ENCODE peak calls at places on chromosomes 13 and 19, in nine cellular contexts. One of them, this sample, is unnamed.

GRCh38 chr13:51800456-51800855 is 3.5 kb downstream of the DHRS12 start:
- DNase-seq in tibial artery: peak
- DNase-seq in CD8-positive, alpha-beta memory T cell: no peak
- DNase-seq in activated CD4-positive, alpha-beta T cell treated with anti-CD3 and anti-CD28 coated beads, Interleukin-2, amount 10 ng/mL, durations not matched to agents 7 days and 5 days: no peak
- DNase-seq in Calu3: no peak
- DNase-seq in progenitor cell of endocrine pancreas: no peak
- DNase-seq in body of pancreas: no peak
- DNase-seq in left ventricle myocardium superior: peak
- DNase-seq in substantia nigra: no peak
- DNase-seq in this sample: no peak

GRCh38 chr13:59409211-59409610 is 754.5 kb downstream of the DIAPH3 start:
- DNase-seq in tibial artery: no peak
- DNase-seq in CD8-positive, alpha-beta memory T cell: no peak
- DNase-seq in activated CD4-positive, alpha-beta T cell treated with anti-CD3 and anti-CD28 coated beads, Interleukin-2, amount 10 ng/mL, durations not matched to agents 7 days and 5 days: no peak
- DNase-seq in Calu3: no peak
- DNase-seq in progenitor cell of endocrine pancreas: no peak
- DNase-seq in body of pancreas: peak
- DNase-seq in left ventricle myocardium superior: peak
- DNase-seq in substantia nigra: no peak
- DNase-seq in this sample: peak

GRCh38 chr19:49441210-49441959 is at the start of gene SLC17A7:
- DNase-seq in tibial artery: peak
- DNase-seq in CD8-positive, alpha-beta memory T cell: peak
- DNase-seq in activated CD4-positive, alpha-beta T cell treated with anti-CD3 and anti-CD28 coated beads, Interleukin-2, amount 10 ng/mL, durations not matched to agents 7 days and 5 days: peak
- DNase-seq in Calu3: no peak
- DNase-seq in progenitor cell of endocrine pancreas: no peak
- DNase-seq in body of pancreas: no peak
- DNase-seq in left ventricle myocardium superior: peak
- DNase-seq in substantia nigra: no peak
- DNase-seq in this sample: no peak

GRCh38 chr19:5691205-5691929 is 1.3 kb downstream of the RPL36 start:
- DNase-seq in tibial artery: peak
- DNase-seq in CD8-positive, alpha-beta memory T cell: peak
- DNase-seq in activated CD4-positive, alpha-beta T cell treated with anti-CD3 and anti-CD28 coated beads, Interleukin-2, amount 10 ng/mL, durations not matched to agents 7 days and 5 days: peak
- DNase-seq in Calu3: peak
- DNase-seq in progenitor cell of endocrine pancreas: no peak
- DNase-seq in body of pancreas: peak
- DNase-seq in left ventricle myocardium superior: peak
- DNase-seq in substantia nigra: no peak
- DNase-seq in this sample: peak

GRCh38 chr13:95676100-95676774 is 702 bp upstream of the DNAJC3 start:
- DNase-seq in tibial artery: no peak
- DNase-seq in CD8-positive, alpha-beta memory T cell: peak
- DNase-seq in activated CD4-positive, alpha-beta T cell treated with anti-CD3 and anti-CD28 coated beads, Interleukin-2, amount 10 ng/mL, durations not matched to agents 7 days and 5 days: peak
- DNase-seq in Calu3: peak
- DNase-seq in progenitor cell of endocrine pancreas: no peak
- DNase-seq in body of pancreas: peak
- DNase-seq in left ventricle myocardium superior: no peak
- DNase-seq in substantia nigra: no peak
- DNase-seq in this sample: peak

GRCh38 chr13:33590936-33591335 is 227.0 kb upstream of the RFC3 start:
- DNase-seq in tibial artery: no peak
- DNase-seq in CD8-positive, alpha-beta memory T cell: no peak
- DNase-seq in activated CD4-positive, alpha-beta T cell treated with anti-CD3 and anti-CD28 coated beads, Interleukin-2, amount 10 ng/mL, durations not matched to agents 7 days and 5 days: no peak
- DNase-seq in Calu3: no peak
- DNase-seq in progenitor cell of endocrine pancreas: no peak
- DNase-seq in body of pancreas: no peak
- DNase-seq in left ventricle myocardium superior: no peak
- DNase-seq in substantia nigra: no peak
- DNase-seq in this sample: no peak

GRCh38 chr13:51714663-51715168 is 89.2 kb downstream of the DHRS12 start:
- DNase-seq in tibial artery: no peak
- DNase-seq in CD8-positive, alpha-beta memory T cell: no peak
- DNase-seq in activated CD4-positive, alpha-beta T cell treated with anti-CD3 and anti-CD28 coated beads, Interleukin-2, amount 10 ng/mL, durations not matched to agents 7 days and 5 days: no peak
- DNase-seq in Calu3: peak
- DNase-seq in progenitor cell of endocrine pancreas: no peak
- DNase-seq in body of pancreas: no peak
- DNase-seq in left ventricle myocardium superior: no peak
- DNase-seq in substantia nigra: no peak
- DNase-seq in this sample: no peak

GRCh38 chr13:36453518-36453917 is 21.2 kb downstream of the CCNA1 start:
- DNase-seq in tibial artery: no peak
- DNase-seq in CD8-positive, alpha-beta memory T cell: no peak
- DNase-seq in activated CD4-positive, alpha-beta T cell treated with anti-CD3 and anti-CD28 coated beads, Interleukin-2, amount 10 ng/mL, durations not matched to agents 7 days and 5 days: no peak
- DNase-seq in Calu3: no peak
- DNase-seq in progenitor cell of endocrine pancreas: no peak
- DNase-seq in body of pancreas: no peak
- DNase-seq in left ventricle myocardium superior: no peak
- DNase-seq in substantia nigra: no peak
- DNase-seq in this sample: no peak

GRCh38 chr19:2887391-2887914 is 13.3 kb upstream of the ZNF57 start:
- DNase-seq in tibial artery: no peak
- DNase-seq in CD8-positive, alpha-beta memory T cell: no peak
- DNase-seq in activated CD4-positive, alpha-beta T cell treated with anti-CD3 and anti-CD28 coated beads, Interleukin-2, amount 10 ng/mL, durations not matched to agents 7 days and 5 days: no peak
- DNase-seq in Calu3: peak
- DNase-seq in progenitor cell of endocrine pancreas: no peak
- DNase-seq in body of pancreas: peak
- DNase-seq in left ventricle myocardium superior: no peak
- DNase-seq in substantia nigra: no peak
- DNase-seq in this sample: no peak

GRCh38 chr13:75173457-75174356 is 308.3 kb downstream of the TBC1D4 start:
- DNase-seq in tibial artery: no peak
- DNase-seq in CD8-positive, alpha-beta memory T cell: no peak
- DNase-seq in activated CD4-positive, alpha-beta T cell treated with anti-CD3 and anti-CD28 coated beads, Interleukin-2, amount 10 ng/mL, durations not matched to agents 7 days and 5 days: no peak
- DNase-seq in Calu3: no peak
- DNase-seq in progenitor cell of endocrine pancreas: no peak
- DNase-seq in body of pancreas: no peak
- DNase-seq in left ventricle myocardium superior: no peak
- DNase-seq in substantia nigra: no peak
- DNase-seq in this sample: no peak

GRCh38 chr19:35294859-35295258 is 2.9 kb downstream of the MAG start:
- DNase-seq in tibial artery: no peak
- DNase-seq in CD8-positive, alpha-beta memory T cell: no peak
- DNase-seq in activated CD4-positive, alpha-beta T cell treated with anti-CD3 and anti-CD28 coated beads, Interleukin-2, amount 10 ng/mL, durations not matched to agents 7 days and 5 days: no peak
- DNase-seq in Calu3: no peak
- DNase-seq in progenitor cell of endocrine pancreas: no peak
- DNase-seq in body of pancreas: no peak
- DNase-seq in left ventricle myocardium superior: no peak
- DNase-seq in substantia nigra: no peak
- DNase-seq in this sample: no peak

GRCh38 chr19:51407631-51408131 is 9.8 kb downstream of the SIGLEC10 start:
- DNase-seq in tibial artery: no peak
- DNase-seq in CD8-positive, alpha-beta memory T cell: peak
- DNase-seq in activated CD4-positive, alpha-beta T cell treated with anti-CD3 and anti-CD28 coated beads, Interleukin-2, amount 10 ng/mL, durations not matched to agents 7 days and 5 days: peak
- DNase-seq in Calu3: peak
- DNase-seq in progenitor cell of endocrine pancreas: no peak
- DNase-seq in body of pancreas: peak
- DNase-seq in left ventricle myocardium superior: no peak
- DNase-seq in substantia nigra: no peak
- DNase-seq in this sample: no peak

GRCh38 chr13:100363874-100364273 is 224.7 kb downstream of the GGACT start:
- DNase-seq in tibial artery: no peak
- DNase-seq in CD8-positive, alpha-beta memory T cell: no peak
- DNase-seq in activated CD4-positive, alpha-beta T cell treated with anti-CD3 and anti-CD28 coated beads, Interleukin-2, amount 10 ng/mL, durations not matched to agents 7 days and 5 days: no peak
- DNase-seq in Calu3: no peak
- DNase-seq in progenitor cell of endocrine pancreas: no peak
- DNase-seq in body of pancreas: no peak
- DNase-seq in left ventricle myocardium superior: no peak
- DNase-seq in substantia nigra: no peak
- DNase-seq in this sample: no peak